ENCODE peak calls at places on chromosomes 6 and 20, in nine cellular contexts. S is fibroblast of the aortic adventitia; D is dorsolateral prefrontal cortex; V is left ventricle myocardium inferior; W is brain microvascular endothelial cell; E is CD8-positive, alpha-beta T cell; M is kidney epithelial cell; F is heart left ventricle; P is SK-N-SH. L is an unnamed sample.

GRCh38 chr20:50625986-50626677 is 65.2 kb downstream of the RIPOR3 start:
- DNase-seq in S (peak; percentile 69), D (no peak), V (peak; percentile 70), W (peak; percentile 34), E (no peak), M (no peak), F (peak; percentile 69), P (peak; percentile 64), L (no peak)

GRCh38 chr6:58198301-58198700 is 880.9 kb downstream of the PRIM2 start:
- DNase-seq in S (peak; percentile 64), D (no peak), V (no peak), W (no peak), E (no peak), M (no peak), F (no peak), P (no peak), L (no peak)

GRCh38 chr6:68635706-68636513 is 828 bp downstream of the ADGRB3 start:
- DNase-seq in S (peak; percentile 16), D (peak; percentile 45), V (peak; percentile 23), W (peak; percentile 3), E (no peak), M (no peak), F (peak; percentile 17), P (peak; percentile 44), L (peak; percentile 28)

GRCh38 chr6:548517-548916 is 108.4 kb downstream of the HUS1B start:
- DNase-seq in S (no peak), D (no peak), V (no peak), W (no peak), E (no peak), M (no peak), F (no peak), P (no peak), L (no peak)

GRCh38 chr20:35167787-35168186 is 4.1 kb upstream of the PROCR start:
- DNase-seq in S (no peak), D (no peak), V (no peak), W (no peak), E (no peak), M (no peak), F (no peak), P (no peak), L (no peak)

GRCh38 chr6:21594427-21595264 is 1.1 kb downstream of the SOX4 start:
- DNase-seq in S (peak; percentile 63), D (peak; percentile 80), V (peak; percentile 65), W (peak; percentile 50), E (peak; percentile 14), M (no peak), F (peak; percentile 55), P (peak; percentile 59), L (peak; percentile 26)

GRCh38 chr6:17845598-17845997 is 138.9 kb upstream of the NUP153 start:
- DNase-seq in S (no peak), D (no peak), V (no peak), W (no peak), E (no peak), M (no peak), F (no peak), P (no peak), L (no peak)

GRCh38 chr20:49248879-49249665 is 28.8 kb downstream of the ZNFX1 start:
- DNase-seq in S (no peak), D (no peak), V (no peak), W (no peak), E (no peak), M (no peak), F (no peak), P (no peak), L (no peak)

GRCh38 chr6:106519460-106520394 is 109.6 kb downstream of the RTN4IP1 start:
- DNase-seq in S (peak; percentile 87), D (no peak), V (no peak), W (peak; percentile 93), E (peak; percentile 60), M (peak; percentile 81), F (no peak), P (no peak), L (no peak)

DNA sequence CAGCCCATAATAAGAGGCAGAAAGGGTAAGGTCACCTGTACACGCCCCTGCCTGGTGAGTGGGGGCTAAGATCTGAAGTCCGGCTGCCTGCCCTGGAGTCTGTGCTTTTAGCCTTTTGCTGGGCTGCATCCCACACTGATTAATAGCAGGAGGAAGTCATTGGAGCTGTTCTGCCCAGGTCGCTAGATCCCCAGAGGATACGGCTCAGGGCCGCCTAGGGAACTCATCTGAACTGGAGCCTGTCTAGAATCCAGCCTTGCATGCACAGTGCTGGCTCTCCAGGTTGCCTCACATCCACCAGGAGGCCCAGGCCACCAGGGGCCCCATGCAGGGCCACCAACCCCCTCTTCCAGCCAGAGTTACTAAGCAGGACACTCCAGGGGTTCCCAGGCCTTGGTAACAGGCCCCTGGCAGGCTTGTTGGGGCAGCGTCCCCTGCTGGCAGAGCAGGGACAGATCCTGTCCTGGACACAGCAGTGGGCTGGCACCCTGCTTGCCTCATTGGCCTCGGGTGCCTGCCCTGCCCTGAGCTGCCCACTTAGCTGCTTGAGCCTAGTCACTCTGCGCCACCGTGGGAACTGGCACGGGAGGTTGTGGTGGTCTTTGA is 35.3 kb downstream of the EFCAB8 start:
- DNase-seq in S (peak; percentile 3), D (no peak), V (no peak), W (peak; percentile 13), E (no peak), M (no peak), F (no peak), P (peak; percentile 50), L (peak; percentile 24)
- TF ChIP-seq CTCF in S (peak; percentile 25), D (no peak), V (peak; percentile 50), W (peak; percentile 71), E (no peak), M (peak; percentile 61), F (no peak), P (peak; percentile 51), L (peak; percentile 48)

GRCh38 chr20:44335675-44336074 is 1.2 kb upstream of the R3HDML start:
- DNase-seq in S (no peak), D (no peak), V (no peak), W (no peak), E (no peak), M (no peak), F (no peak), P (no peak), L (no peak)

GRCh38 chr20:44334709-44335108 is 2.1 kb upstream of the R3HDML start:
- DNase-seq in S (no peak), D (no peak), V (no peak), W (no peak), E (no peak), M (no peak), F (no peak), P (no peak), L (no peak)

GRCh38 chr20:44334306-44334705 is 2.5 kb upstream of the R3HDML start:
- DNase-seq in S (no peak), D (no peak), V (no peak), W (no peak), E (no peak), M (no peak), F (no peak), P (no peak), L (no peak)

GRCh38 chr20:44336725-44337380 is at the start of gene R3HDML:
- DNase-seq in S (no peak), D (no peak), V (no peak), W (no peak), E (no peak), M (no peak), F (no peak), P (peak; percentile 54), L (no peak)

DNA sequence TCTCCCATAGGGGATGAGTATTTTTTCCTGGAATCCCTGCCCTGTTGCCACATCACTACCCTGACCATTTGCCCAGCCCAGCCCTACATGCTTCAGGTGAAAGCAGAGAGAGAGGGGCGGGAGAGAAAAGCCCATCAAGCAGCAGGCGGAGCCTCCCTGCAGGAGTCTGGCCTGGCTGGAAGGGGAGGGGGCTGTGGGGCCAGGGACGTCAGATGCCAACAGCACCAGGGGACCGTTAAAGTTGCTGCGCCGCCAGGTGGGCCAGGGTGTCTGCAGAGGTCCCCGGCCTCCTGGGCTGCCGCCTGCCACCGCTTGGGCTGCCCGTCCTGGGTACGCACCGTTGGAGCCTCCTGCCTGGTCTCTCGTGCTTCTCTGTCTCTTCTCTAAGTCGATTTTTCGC is 757 bp upstream of the R3HDML start:
- DNase-seq in S (no peak), D (no peak), V (no peak), W (no peak), E (no peak), M (no peak), F (no peak), P (peak; percentile 55), L (no peak)
- TF ChIP-seq CTCF in S (no peak), D (no peak), V (no peak), W (no peak), E (no peak), M (no peak), F (no peak), P (no peak), L (no peak)

GRCh38 chr20:6108330-6108729 is 14.5 kb downstream of the FERMT1 start:
- DNase-seq in S (no peak), D (no peak), V (no peak), W (no peak), E (no peak), M (no peak), F (no peak), P (no peak), L (no peak)
- TF ChIP-seq CTCF in S (no peak), D (no peak), V (no peak), W (no peak), E (no peak), M (no peak), F (no peak), P (no peak), L (no peak)

GRCh38 chr20:44790994-44791393 is 19.4 kb downstream of the RIMS4 start:
- DNase-seq in S (no peak), D (no peak), V (no peak), W (no peak), E (no peak), M (no peak), F (no peak), P (no peak), L (no peak)
- TF ChIP-seq CTCF in S (no peak), D (no peak), V (no peak), W (no peak), E (no peak), M (no peak), F (no peak), P (no peak), L (no peak)

DNA sequence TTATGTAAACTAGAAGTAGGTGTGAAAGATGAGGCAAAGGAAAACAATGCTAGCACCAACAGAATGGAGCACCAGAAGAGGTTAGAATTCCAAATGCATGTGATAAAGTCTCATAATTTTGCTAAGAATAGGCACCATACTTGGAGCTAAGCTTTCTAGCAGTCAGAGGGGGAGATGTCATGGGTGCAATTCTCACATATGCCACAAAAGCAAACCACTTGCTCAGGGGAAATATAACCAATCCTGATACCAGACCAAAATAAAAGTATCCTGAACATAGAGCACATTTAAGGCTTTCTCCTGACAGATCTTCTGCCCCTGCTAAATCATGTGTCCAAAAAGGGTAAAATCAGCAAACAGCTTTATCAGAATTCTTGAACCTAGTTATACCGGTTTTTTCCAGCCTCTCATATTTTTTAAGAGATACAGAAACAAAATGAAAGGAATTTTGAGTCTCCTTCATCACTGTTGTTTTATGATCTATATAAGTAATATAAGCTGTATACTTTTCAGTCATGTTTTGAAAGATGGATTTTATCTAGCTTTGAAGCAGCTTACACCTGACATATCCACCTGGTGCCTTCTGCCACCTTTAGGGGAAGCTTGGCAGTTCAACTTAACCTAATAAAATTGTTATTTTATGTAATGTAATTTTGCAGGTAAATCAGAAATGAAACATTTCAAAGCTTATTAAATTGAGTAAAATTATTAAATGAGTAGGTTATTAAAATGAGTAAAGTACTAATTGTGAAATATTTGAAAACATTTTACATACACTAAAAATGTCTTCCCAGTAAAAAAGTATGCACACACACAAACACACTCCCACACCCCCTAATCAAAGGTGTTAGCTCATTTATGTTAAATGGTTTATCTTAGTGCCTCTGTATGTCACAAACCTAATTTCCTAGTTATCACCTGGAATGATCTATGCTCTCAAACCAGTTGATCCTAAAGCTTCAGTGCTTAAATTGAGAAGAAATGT is 2.8 kb downstream of the SPO11 start:
- DNase-seq in S (no peak), D (no peak), V (no peak), W (no peak), E (no peak), M (no peak), F (no peak), P (no peak), L (no peak)
- TF ChIP-seq CTCF in S (no peak), D (no peak), V (no peak), W (no peak), E (no peak), M (peak; percentile 44), F (no peak), P (no peak), L (peak; percentile 69)

L was measured in neural crest cell.